ENCODE peak calls at places on chromosomes 13 and 19, in seven cellular contexts. W, U, Y, H, V, J and R are unnamed samples.

GRCh38 chr13:98959775-98960325 is 18.0 kb downstream of the DOCK9 start:
- DNase-seq in W (no peak), U (no peak), Y (no peak), H (no peak), V (no peak), J (no peak), R (no peak)

GRCh38 chr13:28573595-28574373 is 78.9 kb upstream of the FLT1 start:
- DNase-seq in W (no peak), U (no peak), Y (no peak), H (no peak), V (no peak), J (no peak), R (no peak)

GRCh38 chr19:19654441-19654840 is 9.0 kb downstream of the ATP13A1 start:
- DNase-seq in W (no peak), U (no peak), Y (no peak), H (no peak), V (no peak), J (no peak), R (no peak)

GRCh38 chr13:43240278-43240677 is 216.9 kb downstream of the DNAJC15 start:
- DNase-seq in W (no peak), U (no peak), Y (no peak), H (no peak), V (no peak), J (no peak), R (no peak)

GRCh38 chr19:58296086-58296485 is 9.1 kb upstream of the ERVK3-1 start:
- DNase-seq in W (no peak), U (no peak), Y (no peak), H (no peak), V (no peak), J (no peak), R (no peak)

GRCh38 chr19:38918526-38918925 is 6.5 kb upstream of the CCER2 start:
- DNase-seq in W (no peak), U (no peak), Y (no peak), H (no peak), V (peak; percentile 27), J (no peak), R (no peak)

GRCh38 chr13:60047943-60048342 is 115.8 kb downstream of the DIAPH3 start:
- DNase-seq in W (no peak), U (no peak), Y (no peak), H (no peak), V (no peak), J (no peak), R (peak; percentile 35)

GRCh38 chr13:104773775-104774174 is 1707.6 kb upstream of the SLC10A2 start:
- DNase-seq in W (no peak), U (peak; percentile 54), Y (no peak), H (peak; percentile 39), V (peak; percentile 11), J (peak; percentile 8), R (peak; percentile 26)

GRCh38 chr13:32117696-32118095 is 86.1 kb downstream of the FRY start:
- DNase-seq in W (no peak), U (no peak), Y (no peak), H (no peak), V (no peak), J (no peak), R (no peak)

GRCh38 chr13:106096661-106097092 is 438.8 kb downstream of the EFNB2 start:
- DNase-seq in W (no peak), U (peak; percentile 24), Y (no peak), H (peak; percentile 86), V (no peak), J (no peak), R (no peak)

GRCh38 chr13:110298566-110299321 is 8.2 kb downstream of the COL4A1 start:
- DNase-seq in W (no peak), U (peak; percentile 54), Y (no peak), H (no peak), V (no peak), J (no peak), R (no peak)

GRCh38 chr13:23505007-23505406 is 65.2 kb upstream of the TNFRSF19 start:
- DNase-seq in W (no peak), U (no peak), Y (no peak), H (no peak), V (no peak), J (no peak), R (no peak)

GRCh38 chr19:12777217-12778019 is 2.1 kb upstream of the HOOK2 start:
- DNase-seq in W (no peak), U (peak; percentile 78), Y (peak; percentile 74), H (no peak), V (peak; percentile 89), J (peak; percentile 50), R (no peak)

GRCh38 chr19:5178051-5178450 is 162.6 kb downstream of the PTPRS start:
- DNase-seq in W (no peak), U (no peak), Y (no peak), H (no peak), V (no peak), J (no peak), R (no peak)

GRCh38 chr13:30398601-30399072 is 23.7 kb upstream of the UBE2L5 start:
- DNase-seq in W (no peak), U (no peak), Y (no peak), H (no peak), V (no peak), J (peak; percentile 40), R (no peak)

GRCh38 chr19:18719541-18719940 is 36.1 kb downstream of the CRTC1 start:
- DNase-seq in W (no peak), U (no peak), Y (no peak), H (no peak), V (peak; percentile 80), J (no peak), R (no peak)

GRCh38 chr19:18373892-18374629 is 11.9 kb upstream of the GDF15 start:
- DNase-seq in W (peak; percentile 81), U (peak; percentile 97), Y (peak; percentile 96), H (peak; percentile 94), V (peak; percentile 64), J (peak; percentile 95), R (no peak)

GRCh38 chr19:55156202-55157063 is 1.1 kb downstream of the TNNI3 start:
- DNase-seq in W (no peak), U (no peak), Y (peak; percentile 93), H (peak; percentile 89), V (peak; percentile 92), J (peak; percentile 64), R (peak; percentile 85)

GRCh38 chr13:48297131-48297786 is 6.3 kb upstream of the RB1 start:
- DNase-seq in W (no peak), U (no peak), Y (no peak), H (no peak), V (no peak), J (no peak), R (no peak)

GRCh38 chr19:51551673-51552440 is 19.2 kb upstream of the ZNF175 start:
- DNase-seq in W (no peak), U (no peak), Y (no peak), H (no peak), V (no peak), J (no peak), R (no peak)

GRCh38 chr13:84940167-84940566 is 859.1 kb downstream of the SLITRK6 start:
- DNase-seq in W (no peak), U (no peak), Y (no peak), H (no peak), V (no peak), J (no peak), R (no peak)

GRCh38 chr19:35592226-35592625 is 6.3 kb downstream of the PMIS2 start:
- DNase-seq in W (peak; percentile 15), U (peak; percentile 25), Y (peak; percentile 45), H (peak; percentile 53), V (peak; percentile 41), J (peak; percentile 53), R (no peak)

GRCh38 chr13:105465251-105465650 is 1070.2 kb downstream of the EFNB2 start:
- DNase-seq in W (no peak), U (no peak), Y (no peak), H (no peak), V (no peak), J (no peak), R (no peak)

GRCh38 chr19:48509467-48510194 is 2.0 kb downstream of the LMTK3 start:
- DNase-seq in W (no peak), U (no peak), Y (peak; percentile 47), H (no peak), V (no peak), J (no peak), R (no peak)

GRCh38 chr13:62960723-62961122 is 1545.1 kb upstream of the PCDH20 start:
- DNase-seq in W (no peak), U (no peak), Y (no peak), H (no peak), V (no peak), J (no peak), R (no peak)

GRCh38 chr19:2428027-2428690 is 773 bp upstream of the TIMM13 start:
- DNase-seq in W (no peak), U (no peak), Y (no peak), H (no peak), V (peak; percentile 48), J (no peak), R (no peak)
- H3K9ac ChIP-seq in W (no peak overlapping the region), U (peak overlapping the region; percentile 74), Y (peak overlapping the region; percentile 99), H (peak overlapping the region; percentile 100), V (peak overlapping the region; percentile 97), J (peak overlapping the region; percentile 97), R (peak overlapping the region; percentile 99)

GRCh38 chr13:24511019-24511823 is 1.4 kb downstream of the PARP4 start:
- DNase-seq in W (no peak), U (peak; percentile 85), Y (peak; percentile 9), H (peak; percentile 65), V (peak; percentile 32), J (peak; percentile 26), R (peak; percentile 10)
- TF ChIP-seq POLR2AphosphoS5 in W (no peak), U (peak; percentile 18), Y (no peak), H (no peak), V (peak; percentile 24), J (no peak), R (no peak)

DNA sequence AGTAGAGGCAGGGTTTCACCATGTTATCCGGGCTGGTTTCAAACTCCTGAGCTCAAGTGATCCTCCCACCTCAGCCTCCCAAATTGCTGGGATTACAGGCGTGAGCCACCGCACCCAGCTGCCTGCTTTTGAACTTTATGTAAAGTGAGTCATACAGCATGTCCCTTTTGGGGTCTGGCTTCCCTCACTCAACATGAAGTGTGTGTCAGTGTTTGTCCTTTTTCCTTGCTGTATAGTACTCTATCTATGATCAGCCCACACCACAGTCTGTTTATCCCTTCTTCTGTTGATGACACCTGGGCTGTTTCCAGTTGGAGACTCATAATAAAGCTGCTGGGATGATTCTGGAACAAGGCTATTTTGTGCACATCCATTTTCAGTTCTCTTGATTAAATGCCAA is 2.1 kb downstream of the SPIB start:
- DNase-seq in W (no peak), U (no peak), Y (no peak), H (no peak), V (no peak), J (no peak), R (no peak)
- H3K9ac ChIP-seq in W (no peak overlapping the region), U (no peak overlapping the region), Y (no peak overlapping the region), H (no peak overlapping the region), V (no peak overlapping the region), J (no peak overlapping the region), R (no peak overlapping the region)

DNA sequence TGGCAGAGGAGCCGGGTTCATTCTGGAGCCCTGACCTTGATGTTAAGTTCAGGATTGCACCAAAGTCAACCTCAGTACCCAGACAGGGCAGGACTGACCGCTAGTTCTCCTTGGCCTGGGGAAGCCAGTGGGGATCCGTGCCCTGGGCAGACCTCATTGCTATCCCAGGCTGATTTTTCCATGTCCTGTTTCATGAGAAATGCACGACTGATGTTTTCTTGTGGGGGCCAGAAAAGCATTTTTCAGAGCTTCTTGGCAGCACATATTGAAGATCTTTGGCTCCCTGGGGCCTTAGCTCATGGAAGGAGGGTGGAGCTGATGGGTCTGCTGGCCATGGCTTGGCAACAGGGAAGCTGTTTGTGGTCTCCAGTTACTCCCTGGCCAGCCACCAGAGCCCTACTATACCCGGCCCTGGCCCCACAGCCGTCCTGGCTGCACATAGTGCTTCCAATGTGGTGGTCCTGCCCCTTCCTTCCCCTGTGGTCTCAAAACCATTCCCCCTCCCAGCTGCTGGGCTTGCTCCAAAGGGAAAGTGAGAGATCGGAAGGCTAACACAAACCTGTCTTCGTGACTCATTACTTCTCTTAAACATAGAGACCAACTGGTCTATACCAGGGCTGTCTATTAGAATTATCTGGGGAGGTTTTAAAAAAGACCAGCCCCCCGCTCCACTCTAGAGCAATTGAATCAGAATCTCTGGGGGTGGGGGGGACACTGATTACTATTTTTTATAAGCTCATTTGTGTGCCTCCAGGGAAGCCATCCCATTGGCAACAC is 11.3 kb downstream of the IL17D start:
- DNase-seq in W (no peak), U (peak; percentile 91), Y (no peak), H (no peak), V (no peak), J (no peak), R (no peak)
- TF ChIP-seq POLR2AphosphoS5 in W (no peak), U (peak; percentile 39), Y (no peak), H (no peak), V (peak; percentile 48), J (no peak), R (no peak)